ENCODE peak calls at places on chromosomes 3 and 15, in eight cellular contexts. N is AG04449; Z is RWPE1; T is upper lobe of right lung; D is fibroblast of pulmonary artery; O is colonic mucosa; M is nephron progenitor cell; F is CD4-positive, alpha-beta T cell. K is an unnamed sample.

GRCh38 chr15:66275352-66275751 is 18.0 kb upstream of the DIS3L start:
- DNase-seq in N (no peak), Z (no peak), T (no peak), D (no peak), O (no peak), M (no peak), F (no peak), K (no peak)

GRCh38 chr3:61954097-61954528 is 392.7 kb downstream of the PTPRG start:
- DNase-seq in N (peak), Z (no peak), T (no peak), D (no peak), O (no peak), M (no peak), F (no peak), K (no peak)

GRCh38 chr3:47634996-47635395 is 56.3 kb upstream of the CSPG5 start:
- DNase-seq in N (no peak), Z (no peak), T (no peak), D (no peak), O (no peak), M (no peak), F (no peak), K (no peak)

GRCh38 chr15:29129903-29130302 is 139.7 kb downstream of the NSMCE3 start:
- DNase-seq in N (no peak), Z (no peak), T (peak), D (no peak), O (no peak), M (no peak), F (no peak), K (no peak)

GRCh38 chr15:29570931-29571727 is 251.1 kb downstream of the TJP1 start:
- DNase-seq in N (no peak), Z (peak), T (no peak), D (peak), O (peak), M (peak), F (no peak), K (peak)

GRCh38 chr3:16437640-16438039 is 75.9 kb downstream of the RFTN1 start:
- DNase-seq in N (no peak), Z (no peak), T (no peak), D (no peak), O (no peak), M (no peak), F (no peak), K (no peak)

GRCh38 chr3:61090770-61091169 is 160.5 kb downstream of the FHIT start:
- DNase-seq in N (no peak), Z (no peak), T (no peak), D (no peak), O (no peak), M (no peak), F (no peak), K (no peak)

GRCh38 chr3:57518276-57518914 is 25.7 kb downstream of the DNAH12 start:
- DNase-seq in N (no peak), Z (no peak), T (no peak), D (peak), O (no peak), M (no peak), F (no peak), K (no peak)

GRCh38 chr3:160564949-160565441 is 376 bp downstream of the KPNA4 start:
- DNase-seq in N (no peak), Z (peak), T (peak), D (peak), O (peak), M (peak), F (peak), K (peak)

GRCh38 chr15:100031665-100032357 is 298.6 kb upstream of the LYSMD4 start:
- DNase-seq in N (no peak), Z (no peak), T (no peak), D (no peak), O (no peak), M (no peak), F (no peak), K (no peak)

GRCh38 chr3:88137836-88138235 is 11.9 kb upstream of the C3orf38 start:
- DNase-seq in N (no peak), Z (peak), T (no peak), D (peak), O (no peak), M (no peak), F (no peak), K (no peak)

GRCh38 chr15:27820232-27820631 is 278.9 kb downstream of the OCA2 start:
- DNase-seq in N (no peak), Z (no peak), T (no peak), D (peak), O (no peak), M (no peak), F (no peak), K (no peak)

GRCh38 chr3:17820275-17820674 is 77.8 kb upstream of the TBC1D5 start:
- DNase-seq in N (no peak), Z (no peak), T (no peak), D (no peak), O (no peak), M (no peak), F (no peak), K (no peak)

GRCh38 chr3:127700406-127700805 is 27.7 kb downstream of the ABTB1 start:
- DNase-seq in N (no peak), Z (no peak), T (peak), D (no peak), O (no peak), M (no peak), F (no peak), K (no peak)

GRCh38 chr15:27017168-27017809 is 46.3 kb downstream of the GABRG3 start:
- DNase-seq in N (peak), Z (peak), T (no peak), D (peak), O (no peak), M (peak), F (no peak), K (peak)

GRCh38 chr15:65833501-65834220 is 35.6 kb upstream of the RAB11A start:
- DNase-seq in N (no peak), Z (no peak), T (no peak), D (no peak), O (peak), M (no peak), F (no peak), K (no peak)

GRCh38 chr3:197305854-197306253 is 7.4 kb upstream of the DLG1 start:
- DNase-seq in N (no peak), Z (no peak), T (no peak), D (peak), O (no peak), M (no peak), F (no peak), K (no peak)

GRCh38 chr15:78739996-78740903 is 71.0 kb downstream of the ADAMTS7 start:
- DNase-seq in N (no peak), Z (no peak), T (peak), D (peak), O (peak), M (peak), F (no peak), K (peak)

GRCh38 chr3:185151101-185151958 is 1.5 kb downstream of the C3orf70 start:
- DNase-seq in N (no peak), Z (no peak), T (no peak), D (no peak), O (no peak), M (no peak), F (no peak), K (no peak)

GRCh38 chr15:67067161-67067853 is 1.9 kb downstream of the SMAD3 start:
- DNase-seq in N (no peak), Z (no peak), T (no peak), D (no peak), O (no peak), M (peak), F (no peak), K (no peak)

GRCh38 chr15:98881526-98882517 is 125.8 kb downstream of the PGPEP1L start:
- DNase-seq in N (no peak), Z (no peak), T (no peak), D (peak), O (no peak), M (no peak), F (no peak), K (no peak)

GRCh38 chr3:120145498-120146285 is 51.4 kb upstream of the GSK3B start:
- DNase-seq in N (no peak), Z (peak), T (no peak), D (peak), O (no peak), M (no peak), F (no peak), K (peak)

GRCh38 chr3:41026394-41027177 is 172.7 kb upstream of the CTNNB1 start:
- DNase-seq in N (no peak), Z (no peak), T (no peak), D (peak), O (peak), M (peak), F (no peak), K (no peak)

GRCh38 chr3:117998071-117998470 is 1036.6 kb downstream of the IGSF11 start:
- DNase-seq in N (no peak), Z (peak), T (no peak), D (no peak), O (no peak), M (no peak), F (no peak), K (no peak)

GRCh38 chr15:68401496-68402431 is 30.2 kb downstream of the ITGA11 start:
- DNase-seq in N (no peak), Z (no peak), T (no peak), D (no peak), O (no peak), M (no peak), F (no peak), K (no peak)

GRCh38 chr3:72633101-72633500 is 215.1 kb downstream of the SHQ1 start:
- DNase-seq in N (no peak), Z (no peak), T (no peak), D (no peak), O (no peak), M (no peak), F (no peak), K (no peak)

GRCh38 chr3:152261329-152261728 is 7.4 kb upstream of the MBNL1 start:
- DNase-seq in N (no peak), Z (no peak), T (no peak), D (no peak), O (no peak), M (no peak), F (no peak), K (no peak)

GRCh38 chr3:53123953-53124352 is 6.3 kb downstream of the RFT1 start:
- DNase-seq in N (no peak), Z (no peak), T (peak), D (no peak), O (no peak), M (no peak), F (no peak), K (no peak)

GRCh38 chr3:37935290-37935668 is 55.3 kb upstream of the VILL start:
- DNase-seq in N (no peak), Z (no peak), T (no peak), D (peak), O (no peak), M (no peak), F (no peak), K (peak)

GRCh38 chr3:178434206-178434805 is 101.9 kb upstream of the KCNMB2 start:
- DNase-seq in N (no peak), Z (no peak), T (no peak), D (peak), O (no peak), M (no peak), F (no peak), K (no peak)

GRCh38 chr3:128242818-128243601 is 89.7 kb downstream of the EEFSEC start:
- DNase-seq in N (no peak), Z (no peak), T (no peak), D (no peak), O (no peak), M (no peak), F (no peak), K (no peak)

GRCh38 chr15:58546635-58547627 is 115.1 kb downstream of the LIPC start:
- DNase-seq in N (peak), Z (peak), T (peak), D (peak), O (no peak), M (no peak), F (no peak), K (peak)

GRCh38 chr3:14216257-14217048 is 37.8 kb downstream of the LSM3 start:
- DNase-seq in N (no peak), Z (no peak), T (no peak), D (peak), O (peak), M (peak), F (peak), K (peak)
- TF ChIP-seq CTCF in N (no peak), Z (no peak), T (peak), D (peak), O (no peak), M (peak), F (no peak), K (no peak)

GRCh38 chr3:70716832-70717231 is 404.4 kb upstream of the MDFIC2 start:
- DNase-seq in N (no peak), Z (no peak), T (no peak), D (peak), O (no peak), M (no peak), F (no peak), K (no peak)
- TF ChIP-seq CTCF in N (peak), Z (peak), T (peak), D (peak), O (no peak), M (no peak), F (no peak), K (no peak)

DNA sequence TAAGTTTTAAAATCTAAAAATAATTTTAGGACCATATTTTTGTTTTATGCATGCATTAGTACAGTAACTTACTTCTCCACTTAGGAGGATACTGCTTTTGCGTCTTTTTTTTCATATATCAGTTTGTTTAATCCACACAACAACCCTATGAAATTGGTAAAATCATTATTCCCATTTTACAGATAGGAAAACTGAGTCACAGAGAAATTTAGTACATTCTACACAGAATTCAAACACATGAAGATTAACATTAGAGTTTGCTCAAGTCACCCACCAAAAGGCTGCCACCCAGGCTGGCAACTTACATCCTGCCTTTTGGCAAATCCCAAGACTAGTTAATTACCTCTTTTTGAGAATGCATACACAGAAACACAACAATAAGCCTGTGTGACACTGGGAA is 28.7 kb downstream of the TNIK start:
- DNase-seq in N (no peak), Z (no peak), T (no peak), D (no peak), O (no peak), M (no peak), F (no peak), K (no peak)
- TF ChIP-seq CTCF in N (no peak), Z (no peak), T (no peak), D (no peak), O (no peak), M (no peak), F (no peak), K (no peak)

DNA sequence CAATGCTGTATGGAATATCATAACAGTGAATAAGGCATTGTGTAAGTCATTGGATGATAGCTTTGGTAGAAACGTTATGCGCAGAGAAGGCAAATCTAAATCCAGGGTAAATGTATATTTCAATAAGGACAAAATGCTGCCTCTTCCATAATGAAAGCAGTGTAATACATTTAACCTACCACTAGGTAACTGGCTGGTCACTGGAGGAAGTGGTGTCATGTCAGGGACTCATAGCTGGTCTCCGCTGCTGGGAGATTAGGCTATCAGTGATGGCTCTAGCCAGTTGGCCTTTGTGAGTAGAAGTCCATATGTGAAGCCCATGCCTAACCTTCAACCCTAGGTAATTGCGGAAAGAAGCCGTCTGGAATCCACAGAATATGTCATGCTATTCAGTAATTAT is 140.9 kb downstream of the NLGN1 start:
- DNase-seq in N (no peak), Z (no peak), T (no peak), D (no peak), O (no peak), M (no peak), F (no peak), K (no peak)
- TF ChIP-seq CTCF in N (no peak), Z (no peak), T (no peak), D (no peak), O (no peak), M (peak), F (no peak), K (peak)

GRCh38 chr3:13673207-13673606 is 124.3 kb downstream of the FBLN2 start:
- DNase-seq in N (no peak), Z (no peak), T (no peak), D (no peak), O (no peak), M (no peak), F (no peak), K (no peak)
- TF ChIP-seq CTCF in N (no peak), Z (peak), T (peak), D (peak), O (no peak), M (no peak), F (peak), K (peak)

GRCh38 chr15:38876211-38876610 is 311.6 kb upstream of the RASGRP1 start:
- DNase-seq in N (no peak), Z (no peak), T (no peak), D (no peak), O (no peak), M (no peak), F (no peak), K (no peak)

GRCh38 chr15:38874464-38874863 is 309.9 kb upstream of the RASGRP1 start:
- DNase-seq in N (no peak), Z (no peak), T (peak), D (no peak), O (no peak), M (no peak), F (no peak), K (no peak)

GRCh38 chr15:38872732-38873131 is 308.1 kb upstream of the RASGRP1 start:
- DNase-seq in N (no peak), Z (no peak), T (no peak), D (no peak), O (no peak), M (no peak), F (no peak), K (no peak)

GRCh38 chr15:38871638-38872037 is 307.0 kb upstream of the RASGRP1 start:
- DNase-seq in N (no peak), Z (no peak), T (no peak), D (no peak), O (no peak), M (no peak), F (no peak), K (no peak)

DNA sequence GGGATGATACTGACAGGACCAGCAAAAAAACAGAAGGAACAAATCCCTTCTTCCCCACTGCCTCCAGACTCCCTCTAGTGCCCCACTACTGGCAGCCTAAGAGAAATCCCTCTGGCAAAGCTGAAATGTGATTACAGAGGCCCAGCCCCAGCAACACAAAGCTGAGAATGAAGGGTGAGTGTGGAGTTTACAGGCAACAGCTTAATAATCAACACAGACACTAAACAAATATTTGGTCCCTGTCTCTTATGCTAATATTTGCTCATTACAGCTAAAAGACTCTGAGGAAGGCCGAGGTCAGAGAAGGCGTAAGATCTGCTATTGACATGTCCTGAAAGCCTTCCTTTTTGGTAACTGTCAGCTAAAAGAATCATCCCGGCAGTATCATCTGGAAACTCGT is 308.5 kb upstream of the RASGRP1 start:
- DNase-seq in N (no peak), Z (no peak), T (no peak), D (no peak), O (no peak), M (no peak), F (no peak), K (no peak)
- TF ChIP-seq CTCF in N (no peak), Z (no peak), T (no peak), D (peak), O (no peak), M (no peak), F (no peak), K (no peak)

GRCh38 chr15:41561777-41562145 is 2.7 kb downstream of the TYRO3 start:
- DNase-seq in N (no peak), Z (no peak), T (no peak), D (peak), O (no peak), M (peak), F (no peak), K (no peak)
- TF ChIP-seq CTCF in N (peak), Z (no peak), T (no peak), D (peak), O (no peak), M (no peak), F (no peak), K (no peak)

GRCh38 chr15:73325191-73325980 is 43.4 kb downstream of the HCN4 start:
- DNase-seq in N (no peak), Z (no peak), T (peak), D (no peak), O (no peak), M (no peak), F (no peak), K (peak)
- TF ChIP-seq CTCF in N (no peak), Z (no peak), T (no peak), D (no peak), O (no peak), M (peak), F (no peak), K (peak)

K was measured in Calu3.